ENCODE peak calls at places on chromosomes 16 and 17, in nine cellular contexts. P is A549, E is PC-9, O is fibroblast of lung, Z is OCI-LY7, M is neural progenitor cell, T is DND-41, B is hepatocyte, H is GM23338. I is an unnamed sample.

GRCh38 chr17:29927546-29927945 is 2.5 kb downstream of the SSH2 start:
- DNase-seq in T (no peak), B (no peak), O (no peak), P (no peak), H (no peak), M (no peak), Z (no peak), E (no peak), I (no peak)

GRCh38 chr17:30812218-30813177 is 12.0 kb downstream of the CRLF3 start:
- DNase-seq in O (peak; percentile 35), E (no peak), Z (no peak), H (no peak), B (no peak), T (no peak), M (no peak), P (no peak), I (peak; percentile 52)

GRCh38 chr16:19008245-19008644 is 24.5 kb downstream of the TMC7 start:
- DNase-seq in B (no peak), Z (no peak), H (no peak), P (no peak), E (peak; percentile 58), T (no peak), O (peak; percentile 67), M (peak; percentile 25), I (peak; percentile 50)

GRCh38 chr17:13542612-13543011 is 59.1 kb downstream of the HS3ST3A1 start:
- DNase-seq in M (no peak), Z (no peak), O (no peak), E (no peak), B (no peak), P (no peak), T (no peak), H (no peak), I (no peak)

GRCh38 chr17:17412331-17412730 is 64.5 kb upstream of the MED9 start:
- DNase-seq in E (peak; percentile 61), M (no peak), O (no peak), H (no peak), Z (no peak), P (no peak), T (no peak), B (no peak), I (peak; percentile 71)

GRCh38 chr17:10624966-10625365 is 32.1 kb downstream of the MYH3 start:
- DNase-seq in H (no peak), Z (no peak), T (no peak), E (no peak), B (no peak), O (no peak), P (no peak), M (no peak), I (no peak)

GRCh38 chr16:11233727-11234376 is 22.2 kb downstream of the SOCS1 start:
- DNase-seq in B (no peak), M (no peak), O (no peak), T (peak; percentile 76), P (no peak), Z (peak; percentile 46), E (no peak), H (peak; percentile 64), I (no peak)

GRCh38 chr17:3690094-3690715 is 5.8 kb downstream of the P2RX5 start:
- DNase-seq in M (no peak), T (no peak), B (no peak), H (no peak), Z (no peak), O (no peak), P (no peak), E (no peak), I (no peak)

GRCh38 chr17:45197108-45197507 is 24.6 kb upstream of the FMNL1 start:
- DNase-seq in B (no peak), T (no peak), Z (no peak), P (no peak), O (no peak), E (no peak), M (no peak), H (no peak), I (peak; percentile 31)

GRCh38 chr17:46782250-46782953 is 36.1 kb downstream of the WNT3 start:
- DNase-seq in E (peak; percentile 52), O (no peak), H (peak; percentile 77), M (peak; percentile 62), B (peak; percentile 67), Z (peak; percentile 77), P (peak; percentile 74), T (no peak), I (peak; percentile 84)

GRCh38 chr17:43570518-43570928 is 24.4 kb upstream of the ETV4 start:
- DNase-seq in T (no peak), E (peak; percentile 57), Z (no peak), M (no peak), O (peak; percentile 30), B (no peak), P (no peak), H (no peak), I (peak; percentile 91)

DNA sequence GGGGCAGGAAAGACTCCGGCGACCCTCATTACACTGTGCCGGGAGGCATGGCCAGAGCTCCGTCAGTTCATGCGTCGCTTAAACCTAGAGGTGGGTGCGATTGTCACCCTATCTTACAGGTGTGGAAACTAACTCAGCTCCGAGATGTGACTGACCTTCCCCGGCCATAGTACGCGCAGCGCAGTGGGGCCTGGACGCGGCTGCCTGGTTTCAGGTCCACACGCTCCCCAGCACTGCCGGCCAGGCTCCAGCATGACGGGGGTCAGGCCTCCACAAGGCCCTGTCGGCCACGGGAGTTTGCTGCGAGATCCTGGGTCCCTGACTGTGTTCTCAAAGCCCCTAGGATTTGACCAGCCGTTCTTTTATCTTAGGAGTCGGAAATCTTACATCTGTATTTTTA is 34.4 kb downstream of the JPH3 start:
- DNase-seq in O (no peak), B (no peak), T (no peak), Z (no peak), H (no peak), P (no peak), E (no peak), M (no peak), I (no peak)
- H3K4me2 ChIP-seq in O (no peak overlapping the region), B (peak overlapping the region; percentile 59), T (no peak overlapping the region), Z (no peak overlapping the region), H (no peak overlapping the region), P (peak overlapping the region; percentile 99), E (peak overlapping the region; percentile 75), M (no peak overlapping the region), I (peak overlapping the region; percentile 97)

GRCh38 chr16:8944113-8944765 is 19.5 kb downstream of the USP7 start:
- DNase-seq in O (no peak), M (no peak), B (no peak), T (no peak), Z (peak; percentile 84), H (no peak), E (no peak), P (no peak), I (no peak)

GRCh38 chr16:8948069-8948593 is 15.6 kb downstream of the USP7 start:
- DNase-seq in M (no peak), P (no peak), B (no peak), O (no peak), Z (no peak), T (no peak), E (no peak), H (no peak), I (no peak)

GRCh38 chr16:8948831-8949230 is 14.9 kb downstream of the USP7 start:
- DNase-seq in B (no peak), H (no peak), M (no peak), Z (no peak), P (no peak), T (no peak), O (no peak), E (no peak), I (no peak)

GRCh38 chr16:8945626-8946296 is 17.9 kb downstream of the USP7 start:
- DNase-seq in E (no peak), T (no peak), H (no peak), B (no peak), M (no peak), P (no peak), Z (no peak), O (no peak), I (no peak)

DNA sequence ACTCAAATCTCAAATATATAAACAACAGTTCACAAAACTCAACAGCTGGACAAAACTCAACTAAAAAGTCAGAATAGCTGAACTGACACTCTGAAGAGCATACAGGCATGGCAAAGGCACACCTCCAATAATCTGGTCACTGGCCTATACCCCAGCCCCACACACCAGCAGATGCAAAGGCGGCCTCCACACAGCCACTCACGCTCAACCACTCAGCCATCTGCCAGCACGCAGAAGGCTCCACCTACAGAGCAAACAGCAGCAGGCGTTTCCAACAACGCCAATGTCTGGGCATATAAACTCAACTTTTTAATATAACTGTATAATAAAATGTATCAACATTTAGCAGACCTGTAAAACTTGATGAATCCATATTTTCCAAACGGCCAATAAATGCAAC is 17.2 kb downstream of the USP7 start:
- DNase-seq in M (no peak), E (no peak), Z (peak; percentile 44), B (no peak), H (no peak), O (no peak), T (no peak), P (no peak), I (no peak)
- H3K4me1 ChIP-seq in M (peaks cover 42% of the 10 kb centered on the region), E (peaks cover 5% of the 10 kb centered on the region), Z (peaks cover 91% of the 10 kb centered on the region), B (peaks cover 29% of the 10 kb centered on the region), H (peaks cover 76% of the 10 kb centered on the region), O (peaks cover 5% of the 10 kb centered on the region), T (peaks cover 54% of the 10 kb centered on the region), P (peaks cover 10% of the 10 kb centered on the region), I (no peaks in the 10 kb centered on the region)

DNA sequence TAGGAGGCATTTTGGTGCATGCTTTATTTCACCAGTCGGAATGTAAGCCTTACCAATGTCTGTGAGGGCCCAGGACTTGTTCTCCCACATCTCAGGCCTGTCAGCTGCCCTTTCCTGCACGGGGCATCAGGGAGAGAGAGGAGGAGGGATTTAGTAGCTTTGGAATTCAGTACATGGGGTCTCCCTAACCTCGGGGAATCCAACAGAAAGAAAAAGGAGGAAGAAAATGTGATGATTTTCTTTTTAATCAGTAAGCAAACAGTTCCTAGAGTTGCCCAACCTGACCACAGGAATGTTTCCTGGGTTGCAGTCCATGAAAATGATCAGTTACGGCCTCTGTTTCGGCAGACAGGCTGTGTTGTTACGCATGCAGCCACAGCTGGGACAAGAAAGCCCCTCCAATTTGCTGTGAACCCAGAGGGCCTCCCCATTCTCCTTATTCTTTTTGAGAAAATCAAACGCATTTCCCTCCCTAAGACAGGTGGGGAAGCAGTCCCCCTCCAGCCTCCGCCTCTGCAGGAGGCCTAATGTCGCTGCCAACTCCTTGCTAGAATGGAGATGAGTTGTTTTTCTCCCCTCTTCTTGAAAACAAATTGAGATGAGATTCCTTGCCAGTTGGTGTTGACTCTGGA is 53.1 kb upstream of the TANGO6 start:
- DNase-seq in H (peak; percentile 52), E (peak; percentile 97), M (peak; percentile 20), O (peak; percentile 72), T (no peak), B (peak; percentile 57), Z (no peak), P (peak; percentile 70), I (peak; percentile 85)
- H3K27ac ChIP-seq in H (peak overlapping the region; percentile 99), E (peak overlapping the region; percentile 48), M (peak overlapping the region; percentile 9), O (no peak overlapping the region), T (no peak overlapping the region), B (peak overlapping the region; percentile 93), Z (no peak overlapping the region), P (peak overlapping the region; percentile 86), I (peak overlapping the region; percentile 57)

DNA sequence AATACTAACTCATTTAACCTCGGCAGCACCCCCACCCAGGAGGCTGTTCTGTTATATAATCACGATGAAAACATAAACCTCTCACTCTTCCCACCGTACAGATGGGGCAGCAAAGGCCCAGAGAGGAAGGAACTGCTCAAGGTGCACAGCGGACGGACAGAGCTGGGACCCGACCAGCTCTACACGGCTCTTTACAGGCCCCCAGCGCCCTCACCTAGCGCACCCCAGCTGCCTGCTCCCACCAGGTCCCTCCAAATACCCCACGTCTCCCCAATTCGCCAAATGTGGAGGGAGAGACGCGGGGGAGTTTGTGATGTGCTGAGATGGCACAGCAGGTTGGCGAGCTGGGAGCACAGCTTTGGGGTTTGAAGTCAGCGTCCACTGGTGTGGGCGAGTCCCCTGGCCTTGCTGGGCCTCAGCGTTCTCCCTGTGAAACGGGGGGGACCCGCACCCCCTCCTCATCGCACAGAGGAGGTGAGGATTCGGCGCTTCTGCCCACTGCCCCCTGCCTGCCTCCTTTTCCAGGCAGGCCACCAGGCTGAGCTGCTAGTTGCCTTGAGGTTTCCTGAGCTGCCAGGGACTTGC is 54.1 kb downstream of the CBFA2T3 start:
- DNase-seq in M (no peak), B (no peak), E (no peak), Z (no peak), P (no peak), H (no peak), T (no peak), O (no peak), I (no peak)
- H3K4me2 ChIP-seq in M (no peak overlapping the region), B (no peak overlapping the region), E (no peak overlapping the region), Z (no peak overlapping the region), P (no peak overlapping the region), H (no peak overlapping the region), T (no peak overlapping the region), O (no peak overlapping the region), I (no peak overlapping the region)

I was measured in PC-3.